ENCODE peak calls at places on chromosomes 3 and 15, in six cellular contexts. I is K562, K is adrenal gland, S is breast epithelium, D is transverse colon, W is Peyer's patch. Z is an unnamed sample.

GRCh38 chr3:161171113-161171512 is 50.0 kb upstream of the NMD3 start:
- DNase-seq in I (no peak), K (peak), S (no peak), D (no peak), W (no peak), Z (peak)

GRCh38 chr3:42698911-42699230 is 3.7 kb downstream of the HHATL start:
- DNase-seq in I (no peak), K (peak), S (no peak), D (no peak), W (no peak), Z (no peak)

GRCh38 chr3:17771177-17772048 is 29.0 kb upstream of the TBC1D5 start:
- DNase-seq in I (peak), K (no peak), S (no peak), D (no peak), W (no peak), Z (no peak)

GRCh38 chr15:69402816-69403215 is 11.3 kb upstream of the KIF23 start:
- DNase-seq in I (no peak), K (no peak), S (no peak), D (no peak), W (no peak), Z (no peak)

GRCh38 chr15:31376511-31376910 is 49.9 kb downstream of the KLF13 start:
- DNase-seq in I (no peak), K (no peak), S (no peak), D (peak), W (peak), Z (no peak)

GRCh38 chr15:75420698-75421097 is 30.8 kb downstream of the SIN3A start:
- DNase-seq in I (no peak), K (no peak), S (no peak), D (no peak), W (no peak), Z (no peak)

GRCh38 chr15:95262866-95263564 is 1031.7 kb downstream of the MCTP2 start:
- DNase-seq in I (no peak), K (no peak), S (no peak), D (no peak), W (no peak), Z (no peak)

GRCh38 chr15:33150516-33150915 is 44.0 kb downstream of the FMN1 start:
- DNase-seq in I (no peak), K (no peak), S (no peak), D (no peak), W (no peak), Z (no peak)

GRCh38 chr3:25780618-25781017 is 2.6 kb downstream of the NGLY1 start:
- DNase-seq in I (no peak), K (no peak), S (no peak), D (no peak), W (no peak), Z (no peak)

GRCh38 chr15:67510597-67511225 is 10.2 kb upstream of the C15orf61 start:
- DNase-seq in I (no peak), K (no peak), S (no peak), D (no peak), W (no peak), Z (no peak)

GRCh38 chr3:70982700-70983140 is 600.8 kb downstream of the FOXP1 start:
- DNase-seq in I (no peak), K (peak), S (peak), D (no peak), W (no peak), Z (peak)

GRCh38 chr3:129673012-129673411 is 66.5 kb upstream of the PLXND1 start:
- DNase-seq in I (no peak), K (peak), S (no peak), D (no peak), W (no peak), Z (no peak)

GRCh38 chr15:65558336-65558735 is 28.1 kb downstream of the HACD3 start:
- DNase-seq in I (no peak), K (no peak), S (no peak), D (no peak), W (no peak), Z (no peak)

DNA sequence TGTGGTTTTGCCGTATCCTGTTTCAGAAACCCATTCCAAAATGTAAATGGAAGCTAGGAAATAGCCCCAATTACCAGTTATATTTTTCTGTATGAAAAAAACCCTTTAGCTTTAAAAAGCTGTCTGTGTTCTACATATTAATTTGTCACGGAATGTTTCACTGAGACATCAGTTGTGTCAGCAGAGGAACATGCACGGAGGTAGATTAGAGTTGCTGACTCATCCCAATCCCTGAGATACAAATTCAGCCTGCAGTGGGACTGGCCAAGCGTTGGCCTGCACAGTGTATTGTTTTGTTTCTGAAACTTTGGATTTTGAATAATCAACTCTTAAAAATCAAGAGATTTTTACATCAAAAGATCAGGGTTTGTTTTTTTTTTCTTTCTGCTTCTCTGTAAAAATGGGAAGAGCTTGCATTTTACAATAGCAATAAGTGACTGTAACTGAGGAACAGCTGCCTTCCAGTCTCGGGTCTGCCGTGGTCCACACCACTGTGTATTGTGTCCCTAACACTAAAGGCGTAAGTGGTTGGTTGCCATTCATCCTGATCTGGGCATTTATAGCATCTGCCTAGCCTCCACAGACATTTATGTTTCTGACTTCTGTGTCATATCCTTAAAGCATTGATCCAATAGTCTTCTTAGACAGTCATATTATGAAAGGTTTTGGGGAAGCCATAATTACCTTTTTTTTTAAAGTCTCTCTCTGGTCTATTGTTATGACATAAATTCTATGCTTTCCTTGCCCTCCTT is 218.1 kb downstream of the ADAMTSL3 start:
- DNase-seq in I (peak), K (no peak), S (no peak), D (no peak), W (no peak), Z (no peak)
- H3K27ac ChIP-seq in I (no peak), K (no peak), S (no peak), D (peak), W (no peak), Z (no peak)

DNA sequence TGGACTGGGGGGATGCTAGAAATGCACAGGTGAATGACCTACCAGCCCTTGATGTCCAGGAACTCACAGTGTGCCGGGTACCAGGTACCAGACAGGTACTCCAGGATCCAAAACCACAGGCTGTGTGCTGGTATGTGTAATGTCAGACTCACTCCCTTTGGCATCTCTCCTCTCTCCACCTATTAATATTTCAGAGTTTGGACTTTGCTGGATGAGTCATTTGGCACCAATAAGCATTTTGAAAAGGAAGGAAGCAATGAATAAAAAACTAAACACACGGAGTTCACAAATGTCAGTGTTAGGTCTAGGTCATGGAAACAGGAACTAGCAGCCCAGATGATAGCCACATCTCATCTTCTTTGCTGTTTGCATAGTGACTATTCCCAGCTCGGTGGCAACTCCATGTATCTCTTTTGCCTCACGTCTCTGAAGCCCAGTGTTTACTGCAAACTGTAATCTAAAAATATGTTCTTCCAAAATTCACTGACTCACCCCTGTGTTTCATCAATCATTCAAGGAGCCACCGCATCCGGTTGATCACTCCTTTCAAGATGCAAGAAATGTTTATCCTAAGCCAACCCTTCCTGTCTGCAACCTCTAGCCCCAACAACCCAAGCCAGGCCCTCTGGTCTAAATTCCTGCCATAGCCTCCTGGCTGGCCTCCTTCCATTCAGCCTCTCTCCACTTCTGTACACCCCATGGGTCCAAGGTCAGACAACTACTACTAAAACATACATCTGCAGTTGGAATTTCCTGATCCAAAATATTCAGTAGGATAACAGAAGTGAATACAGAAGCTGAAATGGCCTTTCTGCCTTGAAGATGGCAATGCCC is 8.4 kb downstream of the ITGB5 start:
- DNase-seq in I (peak), K (peak), S (peak), D (peak), W (peak), Z (no peak)
- TF ChIP-seq POLR2A in I (peak), K (no peak), S (no peak), D (no peak), W (no peak), Z (no peak)

GRCh38 chr15:97023131-97023844 is 692.8 kb downstream of the NR2F2 start:
- DNase-seq in I (no peak), K (no peak), S (no peak), D (no peak), W (no peak), Z (no peak)
- H3K27ac ChIP-seq in I (no peak), K (no peak), S (no peak), D (no peak), W (no peak), Z (no peak)

GRCh38 chr3:148840419-148840818 is 12.8 kb downstream of the CPB1 start:
- DNase-seq in I (no peak), K (no peak), S (no peak), D (no peak), W (no peak), Z (no peak)
- TF ChIP-seq POLR2A in I (no peak), K (no peak), S (no peak), D (no peak), W (no peak), Z (no peak)

DNA sequence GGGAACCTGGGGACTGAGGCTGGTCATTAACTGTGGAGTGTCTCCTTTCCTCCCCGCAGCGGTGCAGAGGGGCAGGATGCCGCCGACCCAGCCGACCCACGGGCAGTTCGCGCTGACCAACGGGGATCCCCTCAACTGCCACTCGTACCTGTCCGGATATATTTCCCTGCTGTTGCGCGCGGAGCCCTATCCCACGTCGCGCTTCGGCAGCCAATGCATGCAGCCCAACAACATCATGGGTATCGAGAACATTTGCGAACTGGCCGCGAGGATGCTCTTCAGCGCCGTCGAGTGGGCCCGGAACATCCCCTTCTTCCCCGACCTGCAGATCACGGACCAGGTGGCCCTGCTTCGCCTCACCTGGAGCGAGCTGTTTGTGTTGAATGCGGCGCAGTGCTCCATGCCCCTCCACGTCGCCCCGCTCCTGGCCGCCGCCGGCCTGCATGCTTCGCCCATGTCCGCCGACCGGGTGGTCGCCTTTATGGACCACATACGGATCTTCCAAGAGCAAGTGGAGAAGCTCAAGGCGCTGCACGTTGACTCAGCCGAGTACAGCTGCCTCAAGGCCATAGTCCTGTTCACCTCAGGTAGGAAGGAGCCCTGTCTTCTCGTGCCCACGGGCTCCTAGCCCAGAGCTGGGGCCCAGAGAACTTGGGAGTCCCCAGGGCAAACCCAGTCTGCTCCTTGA is 3.7 kb downstream of the NR2F2 start:
- DNase-seq in I (no peak), K (peak), S (no peak), D (peak), W (no peak), Z (peak)
- H3K27ac ChIP-seq in I (peak), K (peak), S (peak), D (peak), W (peak), Z (peak)

GRCh38 chr3:136751259-136752045 is 726 bp downstream of the STAG1 start:
- DNase-seq in I (peak), K (peak), S (peak), D (peak), W (peak), Z (peak)
- TF ChIP-seq POLR2A in I (peak), K (no peak), S (no peak), D (peak), W (peak), Z (no peak)

GRCh38 chr3:133295199-133295901 is 104.5 kb upstream of the BFSP2 start:
- DNase-seq in I (no peak), K (no peak), S (no peak), D (no peak), W (no peak), Z (no peak)

GRCh38 chr3:133301731-133302130 is 98.1 kb upstream of the BFSP2 start:
- DNase-seq in I (no peak), K (no peak), S (no peak), D (no peak), W (no peak), Z (no peak)

GRCh38 chr3:133296315-133296917 is 103.4 kb upstream of the BFSP2 start:
- DNase-seq in I (no peak), K (no peak), S (no peak), D (no peak), W (no peak), Z (no peak)

GRCh38 chr3:133303430-133303829 is 96.4 kb upstream of the BFSP2 start:
- DNase-seq in I (no peak), K (no peak), S (no peak), D (no peak), W (no peak), Z (no peak)

DNA sequence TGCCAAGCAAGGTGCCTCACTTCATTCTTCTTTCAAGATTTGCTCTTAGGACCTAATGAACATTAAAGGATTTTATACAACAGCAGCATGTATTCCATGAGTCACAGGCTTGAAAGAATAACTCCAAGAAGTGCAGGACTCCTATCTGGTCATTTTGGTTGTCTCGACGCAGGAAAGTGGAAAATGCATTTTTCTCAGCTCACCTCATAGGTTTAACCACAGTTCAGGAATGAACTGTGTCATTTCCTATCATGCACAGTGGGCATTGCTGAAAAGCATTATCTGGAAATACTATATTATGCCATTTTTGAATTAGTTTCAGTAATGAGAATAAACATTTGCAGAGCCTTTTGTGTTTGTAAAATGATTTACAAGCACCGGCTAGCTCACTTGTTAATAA is 98.7 kb upstream of the BFSP2 start:
- DNase-seq in I (no peak), K (no peak), S (no peak), D (no peak), W (no peak), Z (no peak)
- H3K27ac ChIP-seq in I (no peak), K (no peak), S (no peak), D (no peak), W (no peak), Z (no peak)

GRCh38 chr15:39580630-39581500 is at the start of gene THBS1:
- DNase-seq in I (peak), K (peak), S (peak), D (peak), W (peak), Z (peak)
- TF ChIP-seq POLR2A in I (no peak), K (peak), S (peak), D (peak), W (peak), Z (no peak)

GRCh38 chr15:90840157-90840855 is 28.1 kb upstream of the FURIN start:
- DNase-seq in I (no peak), K (no peak), S (no peak), D (no peak), W (no peak), Z (no peak)

GRCh38 chr15:90838066-90838465 is 30.3 kb upstream of the FURIN start:
- DNase-seq in I (no peak), K (no peak), S (no peak), D (peak), W (no peak), Z (no peak)

GRCh38 chr15:90840954-90841353 is 27.4 kb upstream of the FURIN start:
- DNase-seq in I (peak), K (no peak), S (no peak), D (no peak), W (no peak), Z (no peak)

GRCh38 chr15:90838544-90838943 is 29.8 kb upstream of the FURIN start:
- DNase-seq in I (no peak), K (no peak), S (no peak), D (no peak), W (no peak), Z (no peak)

GRCh38 chr15:90839187-90840071 is 29.0 kb upstream of the FURIN start:
- DNase-seq in I (no peak), K (no peak), S (peak), D (peak), W (peak), Z (no peak)
- H3K27ac ChIP-seq in I (peak), K (no peak), S (peak), D (peak), W (peak), Z (no peak)

GRCh38 chr15:84886984-84887299 is 2.5 kb downstream of the SLC28A1 start:
- DNase-seq in I (no peak), K (no peak), S (no peak), D (no peak), W (no peak), Z (no peak)

GRCh38 chr15:84887928-84888327 is 3.5 kb downstream of the SLC28A1 start:
- DNase-seq in I (no peak), K (no peak), S (no peak), D (no peak), W (no peak), Z (no peak)

GRCh38 chr15:84888639-84889038 is 4.2 kb downstream of the SLC28A1 start:
- DNase-seq in I (peak), K (no peak), S (no peak), D (no peak), W (no peak), Z (no peak)

GRCh38 chr15:84883916-84884781 is at the start of gene SLC28A1:
- DNase-seq in I (no peak), K (no peak), S (no peak), D (no peak), W (peak), Z (no peak)

GRCh38 chr15:84886211-84886983 is 1.9 kb downstream of the SLC28A1 start:
- DNase-seq in I (no peak), K (no peak), S (no peak), D (no peak), W (peak), Z (no peak)
- TF ChIP-seq POLR2A in I (no peak), K (no peak), S (no peak), D (no peak), W (peak), Z (no peak)